ENCODE peak calls at places on chromosomes 7 and 10, in six cellular contexts. H is EH, D is NCI-H460, S is T-helper 2 cell, O is cardiac fibroblast, F is iris pigment epithelial cell. E is an unnamed sample.

GRCh38 chr10:69333205-69333604 is 54.9 kb downstream of the HK1 start:
- DNase-seq in H (peak), O (peak), S (no peak), D (no peak), F (no peak), E (no peak)

GRCh38 chr10:59674211-59674836 is 35.3 kb downstream of the SLC16A9 start:
- DNase-seq in O (peak), H (peak), D (no peak), F (peak), S (no peak), E (no peak)

GRCh38 chr10:69912584-69912983 is 110.9 kb downstream of the COL13A1 start:
- DNase-seq in D (no peak), S (no peak), O (peak), F (no peak), H (peak), E (no peak)

GRCh38 chr7:125573131-125573530 is 643.5 kb upstream of the POT1 start:
- DNase-seq in S (no peak), D (no peak), O (no peak), H (no peak), F (no peak), E (no peak)

GRCh38 chr7:131425992-131426391 is 98.3 kb downstream of the MKLN1 start:
- DNase-seq in D (no peak), O (peak), S (no peak), H (no peak), F (no peak), E (no peak)

GRCh38 chr7:24381919-24382505 is 98.0 kb downstream of the NPY start:
- DNase-seq in H (peak), O (peak), D (no peak), F (peak), S (peak), E (no peak)

GRCh38 chr10:118850418-118851061 is 95.8 kb upstream of the CACUL1 start:
- DNase-seq in H (peak), S (peak), F (peak), O (peak), D (peak), E (no peak)

GRCh38 chr10:114374141-114374791 is 30.0 kb downstream of the AFAP1L2 start:
- DNase-seq in O (peak), S (no peak), H (no peak), D (no peak), F (no peak), E (no peak)

GRCh38 chr7:11533229-11533820 is 298.7 kb downstream of the THSD7A start:
- DNase-seq in D (no peak), F (peak), H (no peak), O (peak), S (no peak), E (no peak)

GRCh38 chr10:123561145-123561448 is 105.1 kb upstream of the GPR26 start:
- DNase-seq in S (no peak), H (no peak), F (no peak), O (no peak), D (no peak), E (no peak)

GRCh38 chr7:27210441-27211083 is 10.7 kb upstream of the HOXA13 start:
- DNase-seq in H (peak), S (peak), D (peak), O (peak), F (peak), E (no peak)

GRCh38 chr7:11343818-11344413 is 370.2 kb downstream of the PHF14 start:
- DNase-seq in S (peak), H (peak), F (peak), D (peak), O (peak), E (no peak)

GRCh38 chr7:35753761-35754603 is 46.9 kb upstream of the SEPTIN7 start:
- DNase-seq in F (peak), H (peak), O (peak), S (no peak), D (no peak), E (no peak)

GRCh38 chr10:3197354-3198003 is 24.9 kb upstream of the PITRM1 start:
- DNase-seq in F (peak), S (peak), D (peak), O (peak), H (peak), E (no peak)